ENCODE peak calls at places on chromosomes 12 and 14, in five cellular contexts. T is activated CD8-positive, alpha-beta memory T cell treated with anti-CD3 and anti-CD28 coated beads for 4 hours; N is amniotic stem cell; M is lower leg skin; R is effector memory CD4-positive, alpha-beta T cell. B is an unnamed sample.

GRCh38 chr12:51814311-51815088 is 34.0 kb downstream of the FIGNL2 start:
- DNase-seq in N (peak), M (peak), R (peak), T (peak), B (no peak)

GRCh38 chr14:32027255-32027939 is 49.7 kb upstream of the ARHGAP5 start:
- DNase-seq in T (no peak), R (no peak), N (no peak), M (no peak), B (no peak)

GRCh38 chr12:8947737-8948136 is 1.7 kb downstream of the M6PR start:
- DNase-seq in T (no peak), N (no peak), R (no peak), M (no peak), B (no peak)

GRCh38 chr14:70714055-70714550 is 72.4 kb downstream of the TTC9 start:
- DNase-seq in N (peak), T (no peak), R (no peak), M (no peak), B (no peak)

GRCh38 chr14:77157716-77158115 is 16.1 kb upstream of the ZDHHC22 start:
- DNase-seq in T (no peak), N (no peak), R (no peak), M (no peak), B (no peak)

GRCh38 chr14:104223101-104223809 is 84.9 kb downstream of the KIF26A start:
- DNase-seq in M (no peak), N (no peak), R (no peak), T (no peak), B (no peak)

GRCh38 chr12:46400406-46400805 is 27.8 kb upstream of the SLC38A2 start:
- DNase-seq in N (no peak), T (no peak), R (no peak), M (no peak), B (no peak)

GRCh38 chr12:22299294-22299912 is 35.1 kb downstream of the ST8SIA1 start:
- DNase-seq in R (no peak), N (no peak), M (no peak), T (no peak), B (no peak)

GRCh38 chr12:124450376-124450750 is 117.0 kb downstream of the NCOR2 start:
- DNase-seq in M (no peak), N (no peak), R (no peak), T (no peak), B (no peak)

GRCh38 chr12:50642755-50643154 is 121.1 kb upstream of the ATF1 start:
- DNase-seq in T (no peak), M (no peak), N (no peak), R (no peak), B (no peak)